ENCODE peak calls at places on chromosome 3, in six cellular contexts. W is K562; G is effector memory CD4-positive, alpha-beta T cell; D is BJ; M is brain microvascular endothelial cell; I is neuronal stem cell. J is an unnamed sample. For H3K36me3, the result is how much of the 10 kb centered on the place peaks cover.

GRCh38 chr3:141782386-141782932 is 19.3 kb downstream of the GRK7 start:
- DNase-seq in W (peak), G (no peak), D (no peak), M (no peak), I (no peak), J (no peak)

GRCh38 chr3:125662675-125663074 is 67.4 kb upstream of the OSBPL11 start:
- DNase-seq in W (no peak), G (no peak), D (no peak), M (no peak), I (no peak), J (no peak)

GRCh38 chr3:188026191-188026968 is 127.6 kb upstream of the LPP start:
- DNase-seq in W (no peak), G (no peak), D (no peak), M (no peak), I (no peak), J (no peak)

GRCh38 chr3:105957722-105958121 is 88.9 kb upstream of the CBLB start:
- DNase-seq in W (no peak), G (no peak), D (peak), M (peak), I (no peak), J (no peak)

GRCh38 chr3:175308105-175308504 is 449.0 kb downstream of the NAALADL2 start:
- DNase-seq in W (no peak), G (no peak), D (no peak), M (no peak), I (no peak), J (no peak)

GRCh38 chr3:59935025-59935424 is 885.2 kb upstream of the CFAP20DC start:
- DNase-seq in W (no peak), G (no peak), D (no peak), M (no peak), I (no peak), J (no peak)

GRCh38 chr3:165884518-165884917 is 47.3 kb upstream of the BCHE start:
- DNase-seq in W (no peak), G (no peak), D (no peak), M (peak), I (no peak), J (no peak)

GRCh38 chr3:177852001-177852400 is 654.7 kb upstream of the TBL1XR1 start:
- DNase-seq in W (no peak), G (no peak), D (no peak), M (no peak), I (no peak), J (no peak)

GRCh38 chr3:113193298-113193697 is 18.1 kb upstream of the BOC start:
- DNase-seq in W (no peak), G (no peak), D (no peak), M (no peak), I (peak), J (no peak)

GRCh38 chr3:4322635-4323034 is 19.5 kb downstream of the SETMAR start:
- DNase-seq in W (peak), G (no peak), D (peak), M (peak), I (no peak), J (no peak)

GRCh38 chr3:80770106-80771079 is 991.1 kb downstream of the GBE1 start:
- DNase-seq in W (peak), G (no peak), D (no peak), M (no peak), I (no peak), J (no peak)
- H3K4me3 ChIP-seq in W (peak), G (no peak), D (peak), M (no peak), I (no peak), J (no peak)

DNA sequence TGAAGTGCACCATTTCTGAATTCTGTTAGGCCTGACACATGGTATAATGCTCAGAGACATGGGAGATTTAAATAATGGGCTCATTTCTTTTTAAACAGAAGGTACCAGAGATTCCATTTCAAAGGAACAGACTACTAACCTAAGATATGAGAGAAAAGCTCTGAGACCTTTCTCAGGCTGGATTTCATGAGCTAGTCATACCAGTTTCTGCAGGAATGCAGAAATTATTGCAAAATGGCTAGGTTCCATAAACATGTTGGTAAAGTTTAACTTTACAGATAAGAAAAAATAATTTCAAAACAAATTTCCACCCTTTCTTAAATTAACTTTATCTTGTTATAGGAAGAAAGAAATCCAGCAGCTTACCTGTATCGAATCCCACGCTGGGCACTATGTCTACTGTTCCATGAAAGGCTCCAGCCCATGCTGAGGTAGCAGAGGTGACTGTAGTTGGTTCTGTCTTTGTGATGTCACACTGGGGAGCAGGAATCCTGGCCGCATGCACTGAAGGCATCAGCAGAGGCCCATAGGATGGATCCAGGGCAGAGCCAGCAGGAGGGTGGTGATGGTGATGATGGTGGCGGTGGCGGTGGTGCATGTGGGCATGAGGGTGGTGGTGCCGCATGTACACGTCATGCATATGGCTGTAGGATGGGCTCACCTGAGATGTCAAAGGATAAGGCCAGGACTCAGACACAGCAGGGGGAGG is 22.6 kb downstream of the VGLL3 start:
- DNase-seq in W (no peak), G (no peak), D (no peak), M (no peak), I (no peak), J (no peak)
- H3K36me3 ChIP-seq in W (under half), G (under half), D (under half), M (half or more), I (under half), J (half or more)

GRCh38 chr3:29241855-29242254 is 39.0 kb upstream of the RBMS3 start:
- DNase-seq in W (no peak), G (no peak), D (no peak), M (no peak), I (no peak), J (no peak)

GRCh38 chr3:29249829-29250228 is 31.0 kb upstream of the RBMS3 start:
- DNase-seq in W (no peak), G (no peak), D (no peak), M (no peak), I (no peak), J (no peak)

GRCh38 chr3:29245441-29245840 is 35.4 kb upstream of the RBMS3 start:
- DNase-seq in W (no peak), G (no peak), D (no peak), M (no peak), I (no peak), J (no peak)

GRCh38 chr3:29247088-29247745 is 33.7 kb upstream of the RBMS3 start:
- DNase-seq in W (no peak), G (no peak), D (no peak), M (no peak), I (no peak), J (no peak)
- H3K4me3 ChIP-seq in W (no peak), G (no peak), D (no peak), M (no peak), I (no peak), J (no peak)

GRCh38 chr3:183775781-183776180 is 49.6 kb downstream of the MAP6D1 start:
- DNase-seq in W (peak), G (no peak), D (no peak), M (no peak), I (no peak), J (no peak)

GRCh38 chr3:183777016-183777618 is 48.3 kb downstream of the MAP6D1 start:
- DNase-seq in W (no peak), G (no peak), D (no peak), M (no peak), I (no peak), J (no peak)

GRCh38 chr3:183779896-183780450 is 45.4 kb downstream of the MAP6D1 start:
- DNase-seq in W (no peak), G (no peak), D (no peak), M (no peak), I (no peak), J (no peak)

GRCh38 chr3:183769453-183769852 is 55.9 kb downstream of the MAP6D1 start:
- DNase-seq in W (no peak), G (no peak), D (no peak), M (no peak), I (no peak), J (no peak)

DNA sequence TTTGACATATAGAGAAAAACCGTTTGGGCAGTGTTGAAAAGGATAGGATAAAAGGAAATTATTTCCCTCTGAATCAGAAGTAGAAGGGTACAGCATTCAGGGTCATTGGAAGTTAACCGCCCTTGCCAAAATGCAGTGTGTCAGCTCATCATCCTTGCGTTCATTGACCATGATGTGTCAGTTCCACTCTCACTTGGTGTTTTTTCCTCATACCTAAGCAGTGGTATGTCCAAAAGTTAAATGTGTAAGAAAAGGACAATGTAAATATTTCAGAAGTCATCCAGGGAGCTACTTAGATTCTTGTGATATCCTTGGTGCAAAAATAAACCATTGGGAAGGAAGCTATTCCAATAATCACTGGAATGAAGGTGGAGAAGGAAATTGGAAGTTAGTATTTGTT is 50.7 kb downstream of the MAP6D1 start:
- DNase-seq in W (no peak), G (no peak), D (no peak), M (peak), I (no peak), J (peak)
- H3K36me3 ChIP-seq in W (half or more), G (under half), D (under half), M (half or more), I (half or more), J (half or more)

DNA sequence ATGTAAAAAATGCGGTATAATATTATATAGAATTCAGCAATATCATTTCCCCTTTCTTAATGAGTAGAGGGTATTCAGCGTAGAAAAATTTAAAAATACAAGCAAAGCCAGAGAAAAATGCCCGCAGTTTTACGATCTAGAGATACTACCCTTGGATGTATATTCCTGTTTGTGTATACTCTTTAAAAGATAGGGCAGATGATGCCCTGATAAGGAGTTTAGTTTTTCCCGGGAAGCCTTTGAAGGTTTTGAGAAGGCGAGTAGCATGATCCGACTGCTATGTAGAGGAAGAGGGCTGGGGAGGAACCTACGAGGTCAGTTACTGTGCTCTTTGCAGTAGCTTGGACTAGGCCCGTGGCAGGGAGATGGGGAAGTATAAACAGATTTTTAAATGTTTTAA is 1.2 kb downstream of the YEATS2 start:
- DNase-seq in W (peak), G (no peak), D (no peak), M (no peak), I (no peak), J (peak)
- H3K4me3 ChIP-seq in W (peak), G (peak), D (peak), M (peak), I (peak), J (peak)